ENCODE peak calls at places on chromosome 16, in seven cellular contexts. One of them, this sample, is unnamed.

GRCh38 chr16:84810518-84811273 is 9.1 kb upstream of the CRISPLD2 start:
- DNase-seq in stomach: no peak
- DNase-seq in A549: no peak
- DNase-seq in body of pancreas: peak; percentile 40
- DNase-seq in IMR-90: peak; percentile 63
- DNase-seq in breast epithelium: no peak
- DNase-seq in esophagus squamous epithelium: no peak
- DNase-seq in this sample: peak; percentile 50

GRCh38 chr16:69310479-69311114 is 553 bp upstream of the VPS4A start:
- DNase-seq in A549: no peak
- DNase-seq in IMR-90: no peak
- DNase-seq in breast epithelium: no peak
- DNase-seq in esophagus squamous epithelium: no peak
- DNase-seq in stomach: no peak
- DNase-seq in body of pancreas: no peak
- DNase-seq in this sample: no peak

GRCh38 chr16:19815418-19815817 is 69.2 kb downstream of the GPRC5B start:
- DNase-seq in esophagus squamous epithelium: no peak
- DNase-seq in body of pancreas: no peak
- DNase-seq in stomach: no peak
- DNase-seq in A549: no peak
- DNase-seq in IMR-90: no peak
- DNase-seq in breast epithelium: no peak
- DNase-seq in this sample: no peak

GRCh38 chr16:14486520-14487303 is 143.3 kb downstream of the PARN start:
- DNase-seq in IMR-90: peak; percentile 94
- DNase-seq in A549: peak; percentile 94
- DNase-seq in stomach: peak; percentile 92
- DNase-seq in breast epithelium: peak; percentile 78
- DNase-seq in esophagus squamous epithelium: no peak
- DNase-seq in body of pancreas: peak; percentile 96
- DNase-seq in this sample: peak; percentile 80

GRCh38 chr16:81181013-81181720 is 57.3 kb upstream of the BCO1 start:
- DNase-seq in A549: peak; percentile 94
- DNase-seq in esophagus squamous epithelium: peak; percentile 12
- DNase-seq in IMR-90: peak; percentile 97
- DNase-seq in body of pancreas: peak; percentile 84
- DNase-seq in stomach: peak; percentile 56
- DNase-seq in breast epithelium: peak; percentile 88
- DNase-seq in this sample: peak; percentile 87

GRCh38 chr16:177981-178676 is 1.6 kb downstream of the HBA1 start:
- DNase-seq in IMR-90: no peak
- DNase-seq in A549: no peak
- DNase-seq in body of pancreas: no peak
- DNase-seq in stomach: no peak
- DNase-seq in esophagus squamous epithelium: no peak
- DNase-seq in breast epithelium: no peak
- DNase-seq in this sample: no peak

GRCh38 chr16:81604960-81605383 is 160.4 kb downstream of the CMIP start:
- DNase-seq in body of pancreas: no peak
- DNase-seq in A549: no peak
- DNase-seq in esophagus squamous epithelium: no peak
- DNase-seq in stomach: peak; percentile 49
- DNase-seq in IMR-90: peak; percentile 75
- DNase-seq in breast epithelium: no peak
- DNase-seq in this sample: no peak

GRCh38 chr16:84292032-84292431 is 2.6 kb upstream of the WFDC1 start:
- DNase-seq in IMR-90: no peak
- DNase-seq in breast epithelium: no peak
- DNase-seq in A549: no peak
- DNase-seq in esophagus squamous epithelium: no peak
- DNase-seq in stomach: no peak
- DNase-seq in body of pancreas: no peak
- DNase-seq in this sample: no peak

GRCh38 chr16:27800817-27801216 is 250.9 kb downstream of the KATNIP start:
- DNase-seq in stomach: no peak
- DNase-seq in IMR-90: no peak
- DNase-seq in breast epithelium: no peak
- DNase-seq in A549: no peak
- DNase-seq in body of pancreas: no peak
- DNase-seq in esophagus squamous epithelium: no peak
- DNase-seq in this sample: no peak

GRCh38 chr16:72371307-72372081 is 199.5 kb upstream of the PMFBP1 start:
- DNase-seq in body of pancreas: no peak
- DNase-seq in stomach: no peak
- DNase-seq in esophagus squamous epithelium: no peak
- DNase-seq in IMR-90: peak; percentile 25
- DNase-seq in A549: no peak
- DNase-seq in breast epithelium: no peak
- DNase-seq in this sample: no peak

GRCh38 chr16:75265911-75266701 is 14.7 kb upstream of the BCAR1 start:
- DNase-seq in breast epithelium: no peak
- DNase-seq in stomach: peak; percentile 89
- DNase-seq in IMR-90: peak; percentile 47
- DNase-seq in A549: peak; percentile 85
- DNase-seq in body of pancreas: peak; percentile 80
- DNase-seq in esophagus squamous epithelium: no peak
- DNase-seq in this sample: peak; percentile 86

GRCh38 chr16:88086571-88087516 is 135.6 kb downstream of the BANP start:
- DNase-seq in IMR-90: no peak
- DNase-seq in body of pancreas: no peak
- DNase-seq in stomach: no peak
- DNase-seq in esophagus squamous epithelium: no peak
- DNase-seq in breast epithelium: no peak
- DNase-seq in A549: no peak
- DNase-seq in this sample: no peak

GRCh38 chr16:84138824-84139627 is 6.0 kb downstream of the HSDL1 start:
- DNase-seq in breast epithelium: no peak
- DNase-seq in IMR-90: peak; percentile 52
- DNase-seq in stomach: peak; percentile 37
- DNase-seq in body of pancreas: no peak
- DNase-seq in A549: no peak
- DNase-seq in esophagus squamous epithelium: no peak
- DNase-seq in this sample: peak; percentile 77

GRCh38 chr16:84223456-84223855 is 16.4 kb downstream of the KCNG4 start:
- DNase-seq in IMR-90: peak; percentile 8
- DNase-seq in stomach: no peak
- DNase-seq in esophagus squamous epithelium: no peak
- DNase-seq in A549: no peak
- DNase-seq in body of pancreas: no peak
- DNase-seq in breast epithelium: no peak
- DNase-seq in this sample: no peak

DNA sequence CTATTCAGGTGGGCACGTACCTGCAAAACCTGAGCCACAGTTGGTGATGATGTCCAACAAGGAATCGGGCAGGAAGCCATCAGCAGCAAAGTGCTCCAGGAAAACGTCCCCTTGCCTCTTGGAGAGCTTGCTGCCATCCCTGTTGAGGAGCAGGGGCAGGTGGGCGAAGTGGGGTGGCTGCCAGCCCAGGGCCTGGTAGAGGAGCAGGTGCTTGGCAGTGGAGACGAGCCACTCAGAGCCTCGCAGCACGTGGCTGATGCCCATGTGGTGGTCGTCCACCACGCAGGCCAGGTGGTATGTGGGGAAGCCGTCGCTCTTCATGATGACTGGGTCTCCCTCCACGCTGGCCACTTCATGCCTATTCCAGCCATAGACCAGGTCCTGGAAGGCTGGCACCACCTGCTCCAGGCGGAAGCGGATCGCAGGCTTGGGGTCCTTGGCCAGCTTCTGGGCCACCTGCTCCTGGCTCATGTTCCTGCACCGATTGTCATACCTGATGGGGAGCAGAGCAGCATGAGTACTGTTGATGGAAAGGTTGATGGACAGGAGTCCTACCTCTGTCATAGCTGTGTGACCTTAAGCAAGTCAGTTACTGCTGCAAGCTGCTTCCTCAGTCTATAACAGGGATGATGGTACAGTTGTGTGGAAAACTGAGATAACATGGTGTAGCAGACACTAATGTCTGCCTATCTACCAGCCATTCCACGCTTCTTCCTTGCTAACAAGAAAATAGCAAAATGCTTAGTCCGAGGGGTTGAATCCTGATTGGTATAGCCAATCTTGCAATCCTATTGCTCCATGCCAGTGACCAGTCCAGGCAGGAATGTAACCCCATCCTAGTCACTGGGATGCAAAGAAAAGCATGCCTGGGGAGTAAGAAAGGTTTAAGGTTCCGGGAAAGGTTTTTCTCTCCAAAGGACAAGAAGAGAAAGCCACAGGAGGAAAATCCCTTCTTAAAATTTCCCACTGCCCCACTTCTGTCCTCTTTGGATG is 22.0 kb downstream of the EARS2 start:
- DNase-seq in A549: no peak
- DNase-seq in IMR-90: peak; percentile 50
- DNase-seq in esophagus squamous epithelium: no peak
- DNase-seq in body of pancreas: no peak
- DNase-seq in breast epithelium: no peak
- DNase-seq in stomach: no peak
- DNase-seq in this sample: no peak
- TF ChIP-seq CTCF in A549: no peak
- TF ChIP-seq CTCF in IMR-90: no peak
- TF ChIP-seq CTCF in esophagus squamous epithelium: no peak
- TF ChIP-seq CTCF in body of pancreas: no peak
- TF ChIP-seq CTCF in breast epithelium: no peak
- TF ChIP-seq CTCF in stomach: no peak
- TF ChIP-seq CTCF in this sample: no peak

GRCh38 chr16:67521095-67521804 is 7.4 kb upstream of the RIPOR1 start:
- DNase-seq in esophagus squamous epithelium: peak; percentile 76
- DNase-seq in body of pancreas: peak; percentile 97
- DNase-seq in IMR-90: peak; percentile 94
- DNase-seq in A549: peak; percentile 94
- DNase-seq in stomach: peak; percentile 98
- DNase-seq in breast epithelium: peak; percentile 93
- DNase-seq in this sample: peak; percentile 90
- TF ChIP-seq POLR2A in esophagus squamous epithelium: no peak
- TF ChIP-seq POLR2A in body of pancreas: peak; percentile 51
- TF ChIP-seq POLR2A in IMR-90: peak; percentile 52
- TF ChIP-seq POLR2A in A549: peak; percentile 80
- TF ChIP-seq POLR2A in stomach: no peak
- TF ChIP-seq POLR2A in breast epithelium: no peak
- TF ChIP-seq POLR2A in this sample: no peak

GRCh38 chr16:4407543-4408322 is 8.7 kb downstream of the CORO7 start:
- DNase-seq in body of pancreas: peak; percentile 38
- DNase-seq in stomach: no peak
- DNase-seq in breast epithelium: no peak
- DNase-seq in A549: no peak
- DNase-seq in IMR-90: peak; percentile 82
- DNase-seq in esophagus squamous epithelium: no peak
- DNase-seq in this sample: no peak
- H3K27ac ChIP-seq in body of pancreas: no peak overlapping the region
- H3K27ac ChIP-seq in stomach: no peak overlapping the region
- H3K27ac ChIP-seq in breast epithelium: peak overlapping the region; percentile 3
- H3K27ac ChIP-seq in A549: no peak overlapping the region
- H3K27ac ChIP-seq in IMR-90: peak overlapping the region; percentile 17
- H3K27ac ChIP-seq in esophagus squamous epithelium: no peak overlapping the region
- H3K27ac ChIP-seq in this sample: no peak overlapping the region

GRCh38 chr16:56483394-56483793 is 32.0 kb downstream of the OGFOD1 start:
- DNase-seq in body of pancreas: no peak
- DNase-seq in esophagus squamous epithelium: no peak
- DNase-seq in breast epithelium: no peak
- DNase-seq in stomach: no peak
- DNase-seq in A549: no peak
- DNase-seq in IMR-90: no peak
- DNase-seq in this sample: no peak
- TF ChIP-seq CTCF in body of pancreas: no peak
- TF ChIP-seq CTCF in esophagus squamous epithelium: no peak
- TF ChIP-seq CTCF in breast epithelium: no peak
- TF ChIP-seq CTCF in stomach: no peak
- TF ChIP-seq CTCF in A549: no peak
- TF ChIP-seq CTCF in IMR-90: no peak
- TF ChIP-seq CTCF in this sample: no peak

GRCh38 chr16:86158688-86159360 is 259.9 kb downstream of the IRF8 start:
- DNase-seq in stomach: no peak
- DNase-seq in A549: no peak
- DNase-seq in esophagus squamous epithelium: no peak
- DNase-seq in breast epithelium: no peak
- DNase-seq in body of pancreas: no peak
- DNase-seq in IMR-90: peak; percentile 36
- DNase-seq in this sample: no peak
- TF ChIP-seq POLR2A in stomach: no peak
- TF ChIP-seq POLR2A in A549: no peak
- TF ChIP-seq POLR2A in esophagus squamous epithelium: no peak
- TF ChIP-seq POLR2A in breast epithelium: no peak
- TF ChIP-seq POLR2A in body of pancreas: no peak
- TF ChIP-seq POLR2A in IMR-90: no peak
- TF ChIP-seq POLR2A in this sample: no peak

DNA sequence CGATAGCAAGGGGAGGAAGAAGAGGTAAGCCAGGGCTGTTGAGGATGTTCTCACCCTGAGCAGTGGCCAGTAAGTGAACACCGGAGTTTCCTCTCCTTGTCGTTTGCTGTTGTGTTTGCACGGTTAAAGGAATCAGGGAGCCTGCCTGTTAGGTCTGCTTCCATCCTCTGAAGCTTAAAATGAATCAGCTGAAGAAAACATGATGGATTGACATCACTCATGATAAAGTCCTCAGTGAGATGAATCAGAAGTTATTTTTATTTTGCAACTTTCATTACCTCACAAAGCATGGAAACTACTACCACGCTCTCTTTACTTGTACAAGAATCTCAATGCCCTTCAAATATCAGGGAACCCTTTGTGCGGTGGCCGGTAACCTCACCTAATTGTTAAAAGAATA is 441.5 kb upstream of the SALL1 start:
- DNase-seq in A549: no peak
- DNase-seq in stomach: no peak
- DNase-seq in esophagus squamous epithelium: no peak
- DNase-seq in breast epithelium: no peak
- DNase-seq in body of pancreas: no peak
- DNase-seq in IMR-90: no peak
- DNase-seq in this sample: no peak
- H3K27ac ChIP-seq in A549: peak overlapping the region; percentile 28
- H3K27ac ChIP-seq in stomach: no peak overlapping the region
- H3K27ac ChIP-seq in esophagus squamous epithelium: no peak overlapping the region
- H3K27ac ChIP-seq in breast epithelium: no peak overlapping the region
- H3K27ac ChIP-seq in body of pancreas: no peak overlapping the region
- H3K27ac ChIP-seq in IMR-90: no peak overlapping the region
- H3K27ac ChIP-seq in this sample: no peak overlapping the region

DNA sequence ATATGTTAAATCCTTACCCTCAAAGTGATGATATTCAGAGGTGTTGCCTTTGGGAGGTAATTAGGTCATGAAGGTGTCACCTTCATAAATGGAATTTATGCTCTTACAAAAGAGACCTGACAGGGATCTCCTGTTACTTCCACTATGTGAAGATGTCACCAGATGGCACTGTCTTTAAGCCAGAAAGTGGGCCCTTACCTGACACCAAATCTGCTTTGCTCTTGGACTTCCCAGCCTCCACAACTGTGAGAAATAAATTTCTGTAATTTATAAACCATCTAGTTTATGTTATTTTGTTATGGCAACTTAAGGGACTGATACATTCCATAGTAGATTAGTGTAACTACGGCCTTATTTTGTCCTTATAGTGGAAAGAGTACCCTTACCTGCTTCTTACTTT is 358.3 kb upstream of the SALL1 start:
- DNase-seq in A549: no peak
- DNase-seq in body of pancreas: no peak
- DNase-seq in breast epithelium: no peak
- DNase-seq in stomach: no peak
- DNase-seq in IMR-90: no peak
- DNase-seq in esophagus squamous epithelium: no peak
- DNase-seq in this sample: no peak
- TF ChIP-seq CTCF in A549: no peak
- TF ChIP-seq CTCF in body of pancreas: no peak
- TF ChIP-seq CTCF in breast epithelium: no peak
- TF ChIP-seq CTCF in stomach: no peak
- TF ChIP-seq CTCF in IMR-90: no peak
- TF ChIP-seq CTCF in esophagus squamous epithelium: no peak
- TF ChIP-seq CTCF in this sample: no peak

This sample was measured in gastrocnemius medialis.